ENCODE peak calls at places on chromosomes 4 and X, in nine cellular contexts. N is CD8-positive, alpha-beta memory T cell; W is naive thymus-derived CD4-positive, alpha-beta T cell; S is esophagus squamous epithelium; F is Karpas-422; O is small intestine; Q is Panc1; Y is pancreas; K is psoas muscle. B is an unnamed sample.

GRCh38 chr4:116180056-116180690 is 905.2 kb downstream of the TRAM1L1 start:
- DNase-seq in F (peak; percentile 45), O (no peak), Q (no peak), Y (no peak), W (no peak), N (no peak), S (no peak), K (no peak), B (no peak)

GRCh38 chr4:111399523-111400135 is 745.6 kb upstream of the FAM241A start:
- DNase-seq in S (no peak), Q (no peak), W (no peak), K (no peak), F (no peak), N (no peak), Y (no peak), O (no peak), B (no peak)

GRCh38 chr4:41935652-41936021 is 408 bp downstream of the TMEM33 start:
- DNase-seq in O (no peak), Y (no peak), F (peak; percentile 77), N (no peak), W (peak; percentile 17), K (no peak), Q (no peak), S (no peak), B (no peak)

GRCh38 chr4:186297013-186297645 is 31.1 kb downstream of the F11 start:
- DNase-seq in Q (peak; percentile 41), S (no peak), O (peak; percentile 64), W (no peak), K (no peak), Y (peak; percentile 22), N (no peak), F (peak; percentile 74), B (no peak)

GRCh38 chr4:173424899-173425805 is 26.2 kb upstream of the SCRG1 start:
- DNase-seq in W (no peak), F (no peak), N (no peak), Y (no peak), K (no peak), Q (no peak), S (no peak), O (no peak), B (no peak)

GRCh38 chr4:88900432-88900831 is 156.6 kb downstream of the FAM13A start:
- DNase-seq in K (no peak), O (no peak), N (no peak), Q (no peak), Y (no peak), W (no peak), S (no peak), F (no peak), B (no peak)

GRCh38 chr4:141759796-141760425 is 123.5 kb downstream of the IL15 start:
- DNase-seq in Q (no peak), N (no peak), O (no peak), S (no peak), F (no peak), W (no peak), K (no peak), Y (no peak), B (no peak)

GRCh38 chrX:17057209-17057608 is 110.8 kb downstream of the REPS2 start:
- DNase-seq in S (no peak), Y (no peak), O (no peak), Q (no peak), K (no peak), N (no peak), W (no peak), F (no peak), B (no peak)

GRCh38 chrX:10112510-10112909 is 44.3 kb upstream of the CLCN4 start:
- DNase-seq in Q (no peak), O (no peak), F (no peak), Y (no peak), S (no peak), K (no peak), N (no peak), W (no peak), B (no peak)

GRCh38 chr4:113738251-113738650 is 23.3 kb downstream of the CAMK2D start:
- DNase-seq in O (no peak), S (no peak), F (no peak), K (no peak), Y (no peak), Q (no peak), N (no peak), W (no peak), B (no peak)

GRCh38 chr4:40990202-40990898 is 224.0 kb downstream of the APBB2 start:
- DNase-seq in W (no peak), Q (peak; percentile 98), N (no peak), F (no peak), S (no peak), Y (no peak), K (no peak), O (no peak), B (no peak)

GRCh38 chr4:2595436-2595835 is 59.0 kb downstream of the FAM193A start:
- DNase-seq in K (no peak), F (no peak), N (no peak), Y (no peak), W (no peak), O (no peak), S (no peak), Q (no peak), B (no peak)

GRCh38 chrX:8289523-8289922 is 118.5 kb upstream of the VCX2 start:
- DNase-seq in W (no peak), S (no peak), Y (no peak), Q (no peak), N (no peak), O (no peak), K (no peak), F (no peak), B (no peak)

GRCh38 chr4:27947320-27947719 is 1086.7 kb downstream of the STIM2 start:
- DNase-seq in N (no peak), S (no peak), Q (no peak), Y (no peak), F (no peak), K (no peak), O (no peak), W (no peak), B (no peak)

GRCh38 chrX:1416327-1416784 is 24.4 kb upstream of the SLC25A6 start:
- DNase-seq in O (no peak), K (no peak), Q (no peak), Y (no peak), F (no peak), W (no peak), S (no peak), N (no peak), B (no peak)

GRCh38 chrX:1416965-1417760 is 25.2 kb upstream of the SLC25A6 start:
- DNase-seq in O (no peak), F (no peak), N (no peak), S (no peak), W (no peak), K (no peak), Q (no peak), Y (no peak), B (no peak)

GRCh38 chrX:1418901-1419544 is 27.1 kb upstream of the SLC25A6 start:
- DNase-seq in O (no peak), F (no peak), Y (no peak), K (no peak), W (no peak), S (no peak), Q (no peak), N (no peak), B (no peak)

GRCh38 chrX:1419545-1420355 is 27.8 kb upstream of the SLC25A6 start:
- DNase-seq in Q (no peak), W (no peak), O (no peak), N (no peak), F (no peak), Y (no peak), S (no peak), K (no peak), B (no peak)

DNA sequence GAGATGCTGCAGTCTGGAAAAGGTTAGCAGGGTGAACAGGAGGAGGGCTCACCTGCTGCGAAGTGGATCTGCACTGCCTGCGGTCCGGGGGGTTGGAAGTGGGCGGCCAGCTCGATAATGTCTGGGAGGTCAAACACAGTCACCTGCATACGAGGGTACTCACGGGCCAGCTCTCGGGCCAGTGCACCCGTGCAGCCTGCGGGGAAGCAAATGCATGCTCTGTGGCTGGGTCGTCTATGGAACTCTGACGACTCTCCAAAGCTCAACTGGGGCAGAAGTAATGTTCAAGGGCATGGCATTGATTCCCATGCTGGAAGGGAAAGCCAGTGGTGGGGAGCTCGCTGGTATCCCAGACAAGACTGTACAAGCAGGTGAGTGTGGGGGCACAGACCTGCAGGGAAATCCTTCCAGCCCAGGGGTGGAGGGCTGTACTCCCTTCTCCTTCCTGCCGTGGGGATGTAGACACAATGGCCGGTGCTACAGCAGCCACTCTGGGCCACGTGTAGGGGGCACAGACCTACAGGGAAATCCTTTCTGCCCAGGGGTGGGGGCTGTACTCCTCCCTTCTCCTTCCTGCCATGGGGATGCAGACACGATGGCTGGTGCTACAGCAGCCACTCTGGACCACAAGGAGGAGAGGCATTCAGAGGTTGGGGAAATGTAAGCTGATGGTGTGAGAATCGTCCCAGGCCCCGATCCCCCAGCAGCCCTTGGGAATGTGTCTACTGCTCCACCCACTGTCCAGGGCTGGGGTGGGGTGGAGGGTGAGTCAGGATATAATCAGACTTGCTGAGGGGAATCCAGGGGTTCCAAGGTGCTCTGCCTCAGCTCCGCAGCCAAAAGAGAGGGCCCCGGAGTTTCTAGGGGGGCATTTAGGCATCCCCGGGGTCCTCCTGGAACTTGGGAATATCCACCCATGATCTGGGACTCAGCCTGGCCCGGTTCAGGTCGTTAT is 26.3 kb upstream of the SLC25A6 start:
- DNase-seq in Y (no peak), N (no peak), W (no peak), O (no peak), Q (no peak), K (no peak), S (no peak), F (no peak), B (no peak)
- H3K36me3 ChIP-seq in Y (no peaks in the 10 kb centered on the region), N (peaks cover 42% of the 10 kb centered on the region), W (no peaks in the 10 kb centered on the region), O (peaks cover 4% of the 10 kb centered on the region), Q (no peaks in the 10 kb centered on the region), K (no peaks in the 10 kb centered on the region), S (peaks cover 88% of the 10 kb centered on the region), F (peaks cover 61% of the 10 kb centered on the region), B (peaks cover 61% of the 10 kb centered on the region)

GRCh38 chr4:183205682-183206081 is 106.6 kb downstream of the WWC2 start:
- DNase-seq in F (no peak), Q (no peak), N (no peak), W (no peak), S (no peak), Y (no peak), K (no peak), O (no peak), B (no peak)
- H3K27ac ChIP-seq in F (no peak overlapping the region), Q (peak overlapping the region; percentile 34), N (no peak overlapping the region), W (no peak overlapping the region), S (no peak overlapping the region), Y (no peak overlapping the region), K (no peak overlapping the region), O (no peak overlapping the region), B (no peak overlapping the region)

GRCh38 chr4:48553720-48554119 is 63.7 kb downstream of the ZAR1 start:
- DNase-seq in Q (no peak), S (no peak), K (no peak), W (no peak), O (no peak), Y (no peak), F (no peak), N (no peak), B (no peak)
- H3K36me3 ChIP-seq in Q (peaks cover 11% of the 10 kb centered on the region), S (peaks cover 100% of the 10 kb centered on the region), K (no peaks in the 10 kb centered on the region), W (peaks cover 9% of the 10 kb centered on the region), O (peaks cover 30% of the 10 kb centered on the region), Y (peaks cover 2% of the 10 kb centered on the region), F (peaks cover 32% of the 10 kb centered on the region), N (peaks cover 25% of the 10 kb centered on the region), B (peaks cover 84% of the 10 kb centered on the region)

DNA sequence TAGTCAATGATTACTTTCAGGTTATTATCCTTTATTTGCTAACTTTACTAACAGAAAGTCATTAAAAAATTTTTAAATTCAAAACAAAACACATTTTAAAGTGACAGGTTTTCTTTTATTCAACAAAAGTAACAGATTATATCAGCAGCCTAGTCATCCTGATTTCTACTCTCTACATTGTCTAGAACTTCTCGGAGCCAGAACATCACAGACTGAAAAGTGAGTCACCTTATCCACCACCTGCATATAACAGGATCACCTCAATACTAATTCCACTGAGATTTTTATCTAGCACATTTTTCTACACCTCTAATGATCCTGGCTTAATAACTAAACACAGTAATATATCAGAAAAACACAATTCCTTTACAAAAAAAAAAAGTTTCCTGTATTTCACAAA is 47.9 kb upstream of the SMARCAD1 start:
- DNase-seq in O (no peak), F (no peak), N (no peak), K (no peak), W (no peak), S (no peak), Q (no peak), Y (no peak), B (no peak)
- H3K27ac ChIP-seq in O (no peak overlapping the region), F (no peak overlapping the region), N (no peak overlapping the region), K (no peak overlapping the region), W (no peak overlapping the region), S (no peak overlapping the region), Q (no peak overlapping the region), Y (no peak overlapping the region), B (no peak overlapping the region)